ENCODE peak calls at places on chromosomes 6 and 20, in eight cellular contexts. W is OCI-LY7; I is mesendoderm; A is endodermal cell; X is astrocyte; J is choroid plexus epithelial cell; H is cardiac fibroblast; B is naive thymus-derived CD4-positive, alpha-beta T cell. F is an unnamed sample.

GRCh38 chr6:26520088-26520839 is 17.9 kb upstream of the HMGN4 start:
- DNase-seq in W (no peak), I (peak; percentile 75), A (no peak), X (peak; percentile 51), J (no peak), H (no peak), B (no peak), F (no peak)

GRCh38 chr6:16849280-16850210 is 88.3 kb upstream of the ATXN1 start:
- DNase-seq in W (no peak), I (peak; percentile 52), A (no peak), X (peak; percentile 92), J (peak; percentile 73), H (peak; percentile 22), B (no peak), F (peak; percentile 59)

GRCh38 chr6:168706471-168707177 is 265.6 kb downstream of the SMOC2 start:
- DNase-seq in W (no peak), I (no peak), A (no peak), X (no peak), J (no peak), H (no peak), B (no peak), F (no peak)

GRCh38 chr20:63060057-63060991 is 53.6 kb upstream of the BHLHE23 start:
- DNase-seq in W (no peak), I (no peak), A (peak; percentile 49), X (peak; percentile 45), J (peak; percentile 28), H (peak; percentile 50), B (no peak), F (no peak)

GRCh38 chr20:2740702-2741101 is 48.1 kb downstream of the EBF4 start:
- DNase-seq in W (no peak), I (no peak), A (no peak), X (no peak), J (no peak), H (no peak), B (no peak), F (no peak)

GRCh38 chr6:34241351-34242215 is 4.9 kb downstream of the HMGA1 start:
- DNase-seq in W (no peak), I (no peak), A (no peak), X (no peak), J (no peak), H (no peak), B (no peak), F (no peak)

GRCh38 chr20:35731469-35731788 is 10.6 kb downstream of the RBM39 start:
- DNase-seq in W (no peak), I (no peak), A (no peak), X (no peak), J (no peak), H (peak; percentile 2), B (no peak), F (no peak)

GRCh38 chr6:111480988-111481830 is 1.8 kb downstream of the REV3L start:
- DNase-seq in W (peak; percentile 27), I (no peak), A (no peak), X (no peak), J (no peak), H (no peak), B (no peak), F (no peak)

GRCh38 chr6:67133973-67134372 is 1426.9 kb upstream of the EYS start:
- DNase-seq in W (no peak), I (peak; percentile 7), A (no peak), X (no peak), J (no peak), H (no peak), B (no peak), F (no peak)

GRCh38 chr6:5506149-5506548 is 244.8 kb downstream of the FARS2 start:
- DNase-seq in W (peak; percentile 12), I (no peak), A (no peak), X (no peak), J (no peak), H (no peak), B (no peak), F (no peak)

GRCh38 chr6:3517350-3517749 is 60.5 kb upstream of the SLC22A23 start:
- DNase-seq in W (no peak), I (no peak), A (no peak), X (peak; percentile 88), J (peak; percentile 93), H (peak; percentile 99), B (no peak), F (peak; percentile 91)

GRCh38 chr6:48048460-48049146 is 62.4 kb downstream of the PTCHD4 start:
- DNase-seq in W (no peak), I (no peak), A (no peak), X (no peak), J (no peak), H (peak; percentile 6), B (no peak), F (no peak)

GRCh38 chr6:133551847-133552331 is 310.7 kb downstream of the EYA4 start:
- DNase-seq in W (no peak), I (peak; percentile 68), A (peak; percentile 50), X (peak; percentile 100), J (peak; percentile 99), H (peak; percentile 98), B (no peak), F (peak; percentile 100)
- H3K4me3 ChIP-seq in W (no peak overlapping the region), I (no peak overlapping the region), A (no peak overlapping the region), X (no peak overlapping the region), J (no peak overlapping the region), H (no peak overlapping the region), B (no peak overlapping the region), F (no peak overlapping the region)

GRCh38 chr20:50959543-50960126 is 1.0 kb downstream of the MOCS3 start:
- DNase-seq in W (no peak), I (no peak), A (no peak), X (no peak), J (no peak), H (no peak), B (no peak), F (no peak)

GRCh38 chr20:50957798-50958732 is at the start of gene DPM1:
- DNase-seq in W (peak; percentile 94), I (peak; percentile 93), A (peak; percentile 92), X (peak; percentile 21), J (peak; percentile 92), H (peak; percentile 95), B (peak; percentile 92), F (no peak)

GRCh38 chr20:50953821-50954220 is 4.5 kb downstream of the DPM1 start:
- DNase-seq in W (no peak), I (no peak), A (no peak), X (no peak), J (no peak), H (no peak), B (no peak), F (no peak)

GRCh38 chr20:50958733-50959542 is at the start of gene MOCS3:
- DNase-seq in W (peak; percentile 96), I (peak; percentile 95), A (peak; percentile 89), X (peak; percentile 88), J (peak; percentile 95), H (peak; percentile 96), B (no peak), F (peak; percentile 76)

DNA sequence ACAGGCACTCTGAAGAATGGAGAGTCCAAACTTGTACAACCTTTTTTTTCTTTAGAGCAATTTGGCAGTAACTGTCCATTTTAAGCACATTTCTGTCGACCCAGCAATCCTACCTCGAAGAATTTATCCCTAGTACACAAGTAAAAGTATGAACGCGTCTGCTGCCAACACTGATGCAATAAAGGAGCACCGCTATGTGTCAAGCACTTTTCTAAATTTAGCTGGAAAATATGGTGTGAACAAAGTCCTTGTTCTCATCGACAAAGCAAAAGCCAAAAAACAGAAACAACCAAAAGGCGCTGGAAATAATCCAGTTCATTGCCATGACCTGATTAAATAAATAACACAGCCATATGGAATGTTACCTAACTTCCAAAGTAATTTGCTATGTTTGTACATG is 1.1 kb downstream of the DPM1 start:
- DNase-seq in W (peak; percentile 11), I (no peak), A (no peak), X (peak; percentile 45), J (peak; percentile 64), H (peak; percentile 34), B (no peak), F (no peak)
- H3K4me3 ChIP-seq in W (peak overlapping the region; percentile 100), I (peak overlapping the region; percentile 86), A (peak overlapping the region; percentile 95), X (peak overlapping the region; percentile 89), J (peak overlapping the region; percentile 78), H (peak overlapping the region; percentile 90), B (peak overlapping the region; percentile 93), F (peak overlapping the region; percentile 86)

GRCh38 chr6:132675002-132675401 is 16.0 kb upstream of the TAAR1 start:
- DNase-seq in W (no peak), I (peak; percentile 18), A (peak; percentile 46), X (no peak), J (no peak), H (no peak), B (no peak), F (no peak)
- H3K4me3 ChIP-seq in W (no peak overlapping the region), I (no peak overlapping the region), A (no peak overlapping the region), X (no peak overlapping the region), J (no peak overlapping the region), H (no peak overlapping the region), B (no peak overlapping the region), F (no peak overlapping the region)

DNA sequence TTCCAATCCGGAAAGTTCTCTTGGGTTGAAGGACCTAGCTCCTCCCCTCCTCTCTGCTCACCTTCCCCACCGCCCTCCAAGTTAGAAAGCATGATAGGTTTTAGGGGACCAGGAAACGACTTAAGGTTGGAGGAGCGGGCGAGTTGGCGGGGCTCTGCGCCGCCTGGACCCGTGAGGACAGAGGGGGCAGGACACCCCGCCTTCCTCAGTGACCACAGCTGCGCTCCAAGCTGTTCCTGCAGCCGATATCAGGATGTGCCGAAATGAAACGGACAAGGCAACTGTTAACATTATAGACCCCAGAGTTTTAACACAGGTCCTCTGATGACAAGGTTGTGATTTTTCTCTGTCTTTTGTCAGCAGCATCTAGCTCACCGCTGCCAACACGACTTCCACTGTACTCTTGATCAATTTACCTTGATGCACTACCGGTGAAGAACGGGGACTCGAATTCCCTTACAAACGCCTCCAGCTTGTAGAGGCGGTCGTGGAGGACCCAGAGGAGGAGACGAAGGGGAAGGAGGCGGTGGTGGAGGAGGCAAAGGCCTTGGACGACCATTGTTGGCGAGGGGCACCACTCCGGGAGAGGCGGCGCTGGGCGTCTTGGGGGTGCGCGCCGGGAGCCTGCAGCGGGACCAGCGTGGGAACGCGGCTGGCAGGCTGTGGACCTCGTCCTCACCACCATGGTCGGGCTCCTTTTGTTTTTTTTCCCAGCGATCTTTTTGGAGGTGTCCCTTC is at the start of gene GRM1:
- DNase-seq in W (no peak), I (no peak), A (no peak), X (no peak), J (no peak), H (no peak), B (no peak), F (no peak)
- H3K4me3 ChIP-seq in W (no peak within 1 kb of the TSS), I (no peak within 1 kb of the TSS), A (peak within 1 kb of the TSS; percentile 90), X (peak within 1 kb of the TSS; percentile 53), J (peak within 1 kb of the TSS; percentile 24), H (no peak within 1 kb of the TSS), B (no peak within 1 kb of the TSS), F (no peak within 1 kb of the TSS)

F was measured in skeletal muscle cell.